ENCODE peak calls at places on chromosomes 11 and 22, in six cellular contexts. X is NCI-H1105, H is NCI-H1930, P is activated gamma-delta T cell treated with Interleukin-2 at 50 U/mL for 16 hours, K is MV-4-11, M is fibroblast of the aortic adventitia. Q is an unnamed sample.

GRCh38 chr22:29299136-29299900 is 7.1 kb upstream of the GAS2L1 start:
- DNase-seq in P (no peak), M (no peak), X (no peak), H (no peak), K (no peak), Q (peak; percentile 64)

GRCh38 chr11:100719809-100720221 is 32.7 kb downstream of the ARHGAP42 start:
- DNase-seq in H (no peak), M (peak; percentile 92), X (no peak), K (no peak), P (no peak), Q (no peak)

GRCh38 chr11:122101625-122102291 is 14.3 kb downstream of the BLID start:
- DNase-seq in H (peak; percentile 58), M (peak; percentile 89), X (peak; percentile 69), P (no peak), K (no peak), Q (no peak)

GRCh38 chr11:132999519-132999918 is 532.8 kb downstream of the OPCML start:
- DNase-seq in M (no peak), H (no peak), X (peak; percentile 90), P (no peak), K (no peak), Q (no peak)

GRCh38 chr11:47552086-47552580 is 799 bp downstream of the CELF1 start:
- DNase-seq in H (no peak), K (peak; percentile 48), X (no peak), P (no peak), M (peak; percentile 60), Q (no peak)

GRCh38 chr11:111303476-111303875 is 5.1 kb downstream of the POU2AF3 start:
- DNase-seq in K (no peak), P (no peak), H (no peak), M (peak; percentile 53), X (peak; percentile 51), Q (no peak)

GRCh38 chr11:116427903-116428637 is 344.7 kb downstream of the BUD13 start:
- DNase-seq in P (no peak), X (peak; percentile 92), K (no peak), H (no peak), M (peak; percentile 2), Q (no peak)

GRCh38 chr11:7530013-7530412 is 16.2 kb downstream of the PPFIBP2 start:
- DNase-seq in H (no peak), K (no peak), P (no peak), M (no peak), X (no peak), Q (no peak)

GRCh38 chr11:75264356-75264755 is 23.8 kb downstream of the TPBGL start:
- DNase-seq in H (no peak), M (no peak), K (no peak), P (no peak), X (no peak), Q (no peak)

Q was measured in mesenteric fat pad.